ENCODE peak calls at places on chromosomes 4 and X, in four cellular contexts. M is Peyer's patch, W is spleen, P is Panc1. C is an unnamed sample. For H3K36me3 and H3K27me3, the result is how much of the 10 kb centered on the place peaks cover.

GRCh38 chr4:86706923-86707597 is 112.9 kb downstream of the PTPN13 start:
- DNase-seq in M (no peak), W (no peak), P (no peak), C (no peak)

GRCh38 chr4:90186229-90186628 is 59.0 kb downstream of the CCSER1 start:
- DNase-seq in M (no peak), W (no peak), P (no peak), C (no peak)

GRCh38 chrX:29274517-29274916 is 687.3 kb downstream of the IL1RAPL1 start:
- DNase-seq in M (no peak), W (no peak), P (no peak), C (no peak)

GRCh38 chr4:112532267-112532666 is 16.3 kb upstream of the NEUROG2 start:
- DNase-seq in M (no peak), W (no peak), P (no peak), C (no peak)

GRCh38 chrX:23726196-23726595 is 16.9 kb downstream of the ACOT9 start:
- DNase-seq in M (no peak), W (no peak), P (no peak), C (no peak)

GRCh38 chr4:77347341-77347740 is 190.3 kb downstream of the CCNG2 start:
- DNase-seq in M (peak), W (no peak), P (no peak), C (no peak)

GRCh38 chrX:39692796-39693195 is 405.0 kb downstream of the BCOR start:
- DNase-seq in M (no peak), W (no peak), P (no peak), C (no peak)

GRCh38 chr4:170047774-170048354 is 21.7 kb upstream of the MFAP3L start:
- DNase-seq in M (no peak), W (no peak), P (peak), C (no peak)

GRCh38 chr4:21991050-21991449 is 42.5 kb upstream of the KCNIP4 start:
- DNase-seq in M (no peak), W (no peak), P (no peak), C (no peak)

GRCh38 chrX:53093177-53093655 is 726 bp upstream of the KANTR start:
- DNase-seq in M (peak), W (peak), P (no peak), C (no peak)

GRCh38 chr4:83320548-83320947 is 14.1 kb downstream of the HPSE start:
- DNase-seq in M (no peak), W (peak), P (no peak), C (peak)

GRCh38 chr4:172819353-172819752 is 349.3 kb upstream of the GALNT7 start:
- DNase-seq in M (no peak), W (no peak), P (no peak), C (no peak)

GRCh38 chrX:30283456-30284200 is 25.6 kb downstream of the NR0B1 start:
- DNase-seq in M (no peak), W (no peak), P (peak), C (peak)

GRCh38 chrX:103616676-103617186 is 9.0 kb downstream of the TCEAL3 start:
- DNase-seq in M (no peak), W (no peak), P (no peak), C (no peak)

GRCh38 chr4:101307901-101308300 is 39.4 kb downstream of the PPP3CA start:
- DNase-seq in M (no peak), W (no peak), P (no peak), C (no peak)

GRCh38 chrX:46588263-46588662 is 14.7 kb downstream of the CHST7 start:
- DNase-seq in M (no peak), W (no peak), P (no peak), C (no peak)

GRCh38 chrX:106649523-106650428 is 38.0 kb downstream of the RADX start:
- DNase-seq in M (no peak), W (no peak), P (no peak), C (no peak)

GRCh38 chr4:20641971-20642370 is 58.3 kb upstream of the PACRGL start:
- DNase-seq in M (no peak), W (no peak), P (no peak), C (no peak)

GRCh38 chrX:819684-820083 is 189.1 kb downstream of the SHOX start:
- DNase-seq in M (no peak), W (no peak), P (no peak), C (no peak)

GRCh38 chr4:78237360-78237759 is 180.2 kb downstream of the FRAS1 start:
- DNase-seq in M (no peak), W (no peak), P (no peak), C (no peak)

GRCh38 chr4:8202526-8203375 is 3.7 kb downstream of the SH3TC1 start:
- DNase-seq in M (no peak), W (no peak), P (no peak), C (no peak)

GRCh38 chr4:8201341-8201781 is 2.3 kb downstream of the SH3TC1 start:
- DNase-seq in M (no peak), W (peak), P (no peak), C (no peak)

GRCh38 chr4:8203817-8204216 is 4.7 kb downstream of the SH3TC1 start:
- DNase-seq in M (no peak), W (no peak), P (no peak), C (no peak)

GRCh38 chr4:8200302-8200975 is 1.3 kb downstream of the SH3TC1 start:
- DNase-seq in M (no peak), W (no peak), P (no peak), C (no peak)

GRCh38 chr4:8202108-8202507 is 3.0 kb downstream of the SH3TC1 start:
- DNase-seq in M (no peak), W (no peak), P (no peak), C (no peak)
- H3K36me3 ChIP-seq in M (under half), W (under half), P (under half), C (under half)

DNA sequence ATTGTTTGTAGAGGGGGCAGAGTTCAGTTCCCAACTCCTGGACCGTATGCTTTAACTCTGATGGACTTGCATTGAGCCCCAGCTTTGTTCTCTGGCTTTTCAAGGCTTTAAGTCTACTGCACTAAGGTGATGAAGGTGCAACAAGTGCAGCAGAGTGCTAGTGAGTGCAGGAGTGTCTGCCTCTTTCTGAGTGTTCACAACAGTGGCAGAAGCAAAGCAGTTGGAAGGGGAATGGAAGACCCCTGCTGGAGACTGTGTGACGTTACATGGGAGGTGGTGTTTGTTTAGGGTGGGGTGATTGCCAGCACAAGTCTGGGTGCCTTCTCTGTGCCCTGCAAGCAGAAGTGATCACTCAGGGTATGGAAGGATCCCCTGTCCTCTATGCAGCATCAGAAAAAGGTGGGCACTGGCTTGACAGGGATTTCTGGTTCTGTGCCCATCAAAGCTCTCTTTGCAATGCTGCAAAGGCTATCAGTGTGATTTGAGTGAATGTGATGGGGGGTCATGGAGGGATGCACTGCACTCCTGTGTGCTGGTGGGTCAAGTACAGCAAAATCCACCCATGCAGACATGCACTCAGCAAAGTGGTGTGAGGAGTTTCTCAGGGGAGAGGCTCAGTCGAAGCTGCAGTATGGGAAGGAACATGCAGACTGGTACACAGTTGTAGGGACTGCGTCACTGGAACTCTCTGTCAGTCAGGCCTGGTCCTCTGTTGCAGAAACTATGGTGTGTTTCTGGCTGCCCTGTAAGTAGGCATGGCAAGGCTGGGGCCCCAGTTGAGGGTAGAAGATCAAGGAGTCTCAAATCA is 70.9 kb upstream of the UGT2B7 start:
- DNase-seq in M (no peak), W (peak), P (no peak), C (no peak)
- TF ChIP-seq CTCF in M (peak), W (no peak), P (no peak), C (no peak)

GRCh38 chr4:8410066-8410600 is 30.4 kb downstream of the ACOX3 start:
- DNase-seq in M (no peak), W (no peak), P (no peak), C (no peak)

GRCh38 chr4:8409271-8410065 is 31.1 kb downstream of the ACOX3 start:
- DNase-seq in M (no peak), W (peak), P (no peak), C (no peak)

GRCh38 chr4:8411351-8412180 is 29.0 kb downstream of the ACOX3 start:
- DNase-seq in M (no peak), W (no peak), P (no peak), C (no peak)

GRCh38 chr4:8412288-8412687 is 28.2 kb downstream of the ACOX3 start:
- DNase-seq in M (no peak), W (no peak), P (no peak), C (no peak)

DNA sequence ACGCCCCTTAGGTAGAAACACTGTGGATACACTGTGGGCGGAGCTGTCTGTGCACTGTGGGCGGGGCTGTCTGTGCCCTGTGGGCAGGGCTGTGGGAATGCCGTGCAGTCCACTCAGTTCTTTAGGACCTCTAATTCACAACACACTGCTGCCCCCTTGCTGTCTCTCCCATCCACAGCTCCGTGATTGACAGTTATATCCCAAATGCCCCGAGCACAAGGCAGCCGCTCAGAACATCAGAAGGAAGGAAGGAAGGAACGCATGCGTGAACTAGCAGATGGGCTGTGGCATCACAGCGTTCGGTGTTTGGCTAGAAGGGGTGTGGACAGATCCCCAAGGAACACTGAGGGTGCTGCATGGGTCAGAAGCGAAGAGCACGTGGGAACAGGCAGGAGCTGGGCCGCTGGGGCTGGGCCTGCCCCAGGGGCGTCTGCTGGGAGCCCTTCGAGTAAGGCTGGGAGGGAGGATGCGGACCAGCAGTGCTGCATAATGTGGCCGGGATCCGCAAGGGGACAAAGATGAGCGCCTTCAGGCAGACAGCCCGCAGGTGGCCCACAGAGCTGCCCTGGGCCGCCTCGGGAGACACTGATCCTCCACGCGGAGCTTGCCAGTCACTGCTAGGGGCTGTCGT is 29.8 kb downstream of the ACOX3 start:
- DNase-seq in M (peak), W (no peak), P (no peak), C (no peak)
- H3K27me3 ChIP-seq in M (under half), W (under half), P (under half), C (under half)

GRCh38 chrX:153454901-153455550 is 9.2 kb upstream of the TREX2 start:
- DNase-seq in M (no peak), W (no peak), P (no peak), C (no peak)
- H3K36me3 ChIP-seq in M (under half), W (under half), P (under half), C (under half)

DNA sequence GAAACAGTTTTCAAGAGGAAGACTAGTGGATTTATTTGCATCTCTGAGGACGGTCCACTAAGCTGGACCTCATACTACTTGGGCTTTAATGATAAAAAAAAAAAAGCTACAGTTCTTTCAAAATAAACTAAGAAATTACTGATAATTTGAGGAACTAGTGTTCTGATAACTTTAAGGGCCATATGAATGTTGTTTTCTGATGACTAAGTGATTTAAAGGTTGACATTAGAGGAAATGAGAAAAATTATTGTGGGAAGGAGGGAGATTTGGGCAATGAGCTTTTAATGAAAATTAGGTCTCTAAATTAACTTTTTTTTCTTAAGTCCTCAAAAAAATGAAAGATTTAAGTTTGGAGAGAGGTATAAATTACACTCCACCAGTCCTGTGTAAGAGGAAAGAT is 60.8 kb upstream of the IL2 start:
- DNase-seq in M (no peak), W (no peak), P (no peak), C (no peak)
- TF ChIP-seq CTCF in M (no peak), W (no peak), P (no peak), C (no peak)

GRCh38 chr4:188254211-188254610 is 115.0 kb downstream of the TRIML1 start:
- DNase-seq in M (no peak), W (no peak), P (no peak), C (no peak)
- H3K27me3 ChIP-seq in M (under half), W (under half), P (under half), C (under half)

C was measured in BJ.